ENCODE peak calls at places on chromosome 2, in eight cellular contexts. One of them, this sample, is unnamed.
A peak's percentile ranks its signal among the peaks of the same experiment; 100 is the strongest.

GRCh38 chr2:173590278-173590811 is 235.7 kb downstream of the CDCA7 start:
- DNase-seq in body of pancreas: peak; percentile 64
- DNase-seq in COR-L47: peak; percentile 34
- DNase-seq in ovary: no peak
- DNase-seq in skeletal muscle cell: peak; percentile 96
- DNase-seq in adipocyte: peak; percentile 94
- DNase-seq in GM12878: no peak
- DNase-seq in NCI-H1105 treated with DMSO at 0.1 percent for 48 hours: peak; percentile 90
- DNase-seq in this sample: peak; percentile 84

GRCh38 chr2:196160101-196160500 is 11.3 kb downstream of the STK17B start:
- DNase-seq in body of pancreas: no peak
- DNase-seq in COR-L47: no peak
- DNase-seq in ovary: no peak
- DNase-seq in skeletal muscle cell: peak; percentile 87
- DNase-seq in adipocyte: peak; percentile 92
- DNase-seq in GM12878: peak; percentile 86
- DNase-seq in NCI-H1105 treated with DMSO at 0.1 percent for 48 hours: no peak
- DNase-seq in this sample: peak; percentile 84

GRCh38 chr2:240554767-240555493 is 2.9 kb downstream of the ANKMY1 start:
- DNase-seq in body of pancreas: no peak
- DNase-seq in COR-L47: no peak
- DNase-seq in ovary: no peak
- DNase-seq in skeletal muscle cell: no peak
- DNase-seq in adipocyte: no peak
- DNase-seq in GM12878: no peak
- DNase-seq in NCI-H1105 treated with DMSO at 0.1 percent for 48 hours: no peak
- DNase-seq in this sample: no peak

GRCh38 chr2:98269274-98269673 is 77.0 kb upstream of the CNGA3 start:
- DNase-seq in body of pancreas: peak; percentile 31
- DNase-seq in COR-L47: peak; percentile 29
- DNase-seq in ovary: no peak
- DNase-seq in skeletal muscle cell: no peak
- DNase-seq in adipocyte: peak; percentile 60
- DNase-seq in GM12878: no peak
- DNase-seq in NCI-H1105 treated with DMSO at 0.1 percent for 48 hours: no peak
- DNase-seq in this sample: peak; percentile 65

GRCh38 chr2:174972924-174973323 is 32.3 kb downstream of the CHN1 start:
- DNase-seq in body of pancreas: no peak
- DNase-seq in COR-L47: no peak
- DNase-seq in ovary: no peak
- DNase-seq in skeletal muscle cell: no peak
- DNase-seq in adipocyte: peak; percentile 48
- DNase-seq in GM12878: no peak
- DNase-seq in NCI-H1105 treated with DMSO at 0.1 percent for 48 hours: no peak
- DNase-seq in this sample: peak; percentile 66

GRCh38 chr2:63614448-63614968 is 25.7 kb downstream of the MDH1 start:
- DNase-seq in body of pancreas: no peak
- DNase-seq in COR-L47: no peak
- DNase-seq in ovary: no peak
- DNase-seq in skeletal muscle cell: peak; percentile 23
- DNase-seq in adipocyte: no peak
- DNase-seq in GM12878: no peak
- DNase-seq in NCI-H1105 treated with DMSO at 0.1 percent for 48 hours: no peak
- DNase-seq in this sample: peak; percentile 54

GRCh38 chr2:71428472-71429383 is 24.6 kb upstream of the DYSF start:
- DNase-seq in body of pancreas: no peak
- DNase-seq in COR-L47: no peak
- DNase-seq in ovary: no peak
- DNase-seq in skeletal muscle cell: no peak
- DNase-seq in adipocyte: no peak
- DNase-seq in GM12878: no peak
- DNase-seq in NCI-H1105 treated with DMSO at 0.1 percent for 48 hours: no peak
- DNase-seq in this sample: no peak

GRCh38 chr2:34188464-34188863 is 589.4 kb upstream of the FAM98A start:
- DNase-seq in body of pancreas: peak; percentile 13
- DNase-seq in COR-L47: no peak
- DNase-seq in ovary: no peak
- DNase-seq in skeletal muscle cell: no peak
- DNase-seq in adipocyte: no peak
- DNase-seq in GM12878: no peak
- DNase-seq in NCI-H1105 treated with DMSO at 0.1 percent for 48 hours: no peak
- DNase-seq in this sample: no peak

GRCh38 chr2:24883946-24884345 is 36.1 kb downstream of the ADCY3 start:
- DNase-seq in body of pancreas: peak; percentile 37
- DNase-seq in COR-L47: no peak
- DNase-seq in ovary: no peak
- DNase-seq in skeletal muscle cell: no peak
- DNase-seq in adipocyte: peak; percentile 63
- DNase-seq in GM12878: no peak
- DNase-seq in NCI-H1105 treated with DMSO at 0.1 percent for 48 hours: no peak
- DNase-seq in this sample: peak; percentile 77

GRCh38 chr2:48169066-48169724 is 262.9 kb upstream of the FBXO11 start:
- DNase-seq in body of pancreas: no peak
- DNase-seq in COR-L47: no peak
- DNase-seq in ovary: no peak
- DNase-seq in skeletal muscle cell: no peak
- DNase-seq in adipocyte: peak; percentile 71
- DNase-seq in GM12878: no peak
- DNase-seq in NCI-H1105 treated with DMSO at 0.1 percent for 48 hours: no peak
- DNase-seq in this sample: no peak

GRCh38 chr2:19648583-19648982 is 253.2 kb downstream of the TTC32 start:
- DNase-seq in body of pancreas: no peak
- DNase-seq in COR-L47: no peak
- DNase-seq in ovary: no peak
- DNase-seq in skeletal muscle cell: peak; percentile 87
- DNase-seq in adipocyte: peak; percentile 71
- DNase-seq in GM12878: no peak
- DNase-seq in NCI-H1105 treated with DMSO at 0.1 percent for 48 hours: no peak
- DNase-seq in this sample: peak; percentile 75

GRCh38 chr2:230129343-230129742 is 60.6 kb upstream of the SLC16A14 start:
- DNase-seq in body of pancreas: no peak
- DNase-seq in COR-L47: no peak
- DNase-seq in ovary: no peak
- DNase-seq in skeletal muscle cell: no peak
- DNase-seq in adipocyte: no peak
- DNase-seq in GM12878: no peak
- DNase-seq in NCI-H1105 treated with DMSO at 0.1 percent for 48 hours: no peak
- DNase-seq in this sample: no peak

GRCh38 chr2:100876231-100876860 is 56.4 kb downstream of the NPAS2 start:
- DNase-seq in body of pancreas: no peak
- DNase-seq in COR-L47: no peak
- DNase-seq in ovary: no peak
- DNase-seq in skeletal muscle cell: no peak
- DNase-seq in adipocyte: no peak
- DNase-seq in GM12878: no peak
- DNase-seq in NCI-H1105 treated with DMSO at 0.1 percent for 48 hours: no peak
- DNase-seq in this sample: no peak

GRCh38 chr2:193276069-193276468 is 1081.3 kb upstream of the TMEFF2 start:
- DNase-seq in body of pancreas: no peak
- DNase-seq in COR-L47: no peak
- DNase-seq in ovary: no peak
- DNase-seq in skeletal muscle cell: no peak
- DNase-seq in adipocyte: no peak
- DNase-seq in GM12878: no peak
- DNase-seq in NCI-H1105 treated with DMSO at 0.1 percent for 48 hours: no peak
- DNase-seq in this sample: no peak

GRCh38 chr2:30714811-30715709 is 92.2 kb downstream of the CAPN13 start:
- DNase-seq in body of pancreas: no peak
- DNase-seq in COR-L47: no peak
- DNase-seq in ovary: no peak
- DNase-seq in skeletal muscle cell: no peak
- DNase-seq in adipocyte: no peak
- DNase-seq in GM12878: no peak
- DNase-seq in NCI-H1105 treated with DMSO at 0.1 percent for 48 hours: no peak
- DNase-seq in this sample: no peak

GRCh38 chr2:8692783-8693768 is 11.2 kb downstream of the ID2 start:
- DNase-seq in body of pancreas: peak; percentile 37
- DNase-seq in COR-L47: no peak
- DNase-seq in ovary: peak; percentile 55
- DNase-seq in skeletal muscle cell: no peak
- DNase-seq in adipocyte: peak; percentile 14
- DNase-seq in GM12878: no peak
- DNase-seq in NCI-H1105 treated with DMSO at 0.1 percent for 48 hours: no peak
- DNase-seq in this sample: peak; percentile 61

GRCh38 chr2:240728827-240729226 is 37.2 kb downstream of the AQP12A start:
- DNase-seq in body of pancreas: no peak
- DNase-seq in COR-L47: no peak
- DNase-seq in ovary: no peak
- DNase-seq in skeletal muscle cell: no peak
- DNase-seq in adipocyte: peak; percentile 14
- DNase-seq in GM12878: no peak
- DNase-seq in NCI-H1105 treated with DMSO at 0.1 percent for 48 hours: no peak
- DNase-seq in this sample: no peak

GRCh38 chr2:96131152-96131817 is 7.0 kb downstream of the ASTL start:
- DNase-seq in body of pancreas: no peak
- DNase-seq in COR-L47: no peak
- DNase-seq in ovary: no peak
- DNase-seq in skeletal muscle cell: no peak
- DNase-seq in adipocyte: no peak
- DNase-seq in GM12878: no peak
- DNase-seq in NCI-H1105 treated with DMSO at 0.1 percent for 48 hours: no peak
- DNase-seq in this sample: no peak

GRCh38 chr2:174634130-174635014 is 36.8 kb upstream of the WIPF1 start:
- DNase-seq in body of pancreas: no peak
- DNase-seq in COR-L47: no peak
- DNase-seq in ovary: no peak
- DNase-seq in skeletal muscle cell: no peak
- DNase-seq in adipocyte: no peak
- DNase-seq in GM12878: peak; percentile 65
- DNase-seq in NCI-H1105 treated with DMSO at 0.1 percent for 48 hours: no peak
- DNase-seq in this sample: no peak

GRCh38 chr2:190528521-190529001 is 6.0 kb downstream of the NEMP2 start:
- DNase-seq in body of pancreas: no peak
- DNase-seq in COR-L47: no peak
- DNase-seq in ovary: no peak
- DNase-seq in skeletal muscle cell: peak; percentile 78
- DNase-seq in adipocyte: peak; percentile 77
- DNase-seq in GM12878: no peak
- DNase-seq in NCI-H1105 treated with DMSO at 0.1 percent for 48 hours: no peak
- DNase-seq in this sample: peak; percentile 53

GRCh38 chr2:159116922-159117321 is 148.5 kb downstream of the TANC1 start:
- DNase-seq in body of pancreas: no peak
- DNase-seq in COR-L47: no peak
- DNase-seq in ovary: no peak
- DNase-seq in skeletal muscle cell: no peak
- DNase-seq in adipocyte: no peak
- DNase-seq in GM12878: no peak
- DNase-seq in NCI-H1105 treated with DMSO at 0.1 percent for 48 hours: no peak
- DNase-seq in this sample: no peak

GRCh38 chr2:224449212-224450147 is 47.6 kb upstream of the FAM124B start:
- DNase-seq in body of pancreas: peak; percentile 38
- DNase-seq in COR-L47: no peak
- DNase-seq in ovary: no peak
- DNase-seq in skeletal muscle cell: no peak
- DNase-seq in adipocyte: peak; percentile 39
- DNase-seq in GM12878: no peak
- DNase-seq in NCI-H1105 treated with DMSO at 0.1 percent for 48 hours: no peak
- DNase-seq in this sample: peak; percentile 51

GRCh38 chr2:47842846-47843245 is 59.9 kb downstream of the MSH6 start:
- DNase-seq in body of pancreas: no peak
- DNase-seq in COR-L47: no peak
- DNase-seq in ovary: no peak
- DNase-seq in skeletal muscle cell: no peak
- DNase-seq in adipocyte: no peak
- DNase-seq in GM12878: no peak
- DNase-seq in NCI-H1105 treated with DMSO at 0.1 percent for 48 hours: no peak
- DNase-seq in this sample: no peak